ENCODE peak calls at places on chromosomes 1 and 21, in five cellular contexts. T is fibroblast of lung, J is mammary epithelial cell, D is neural progenitor cell, E is SK-N-MC. Q is an unnamed sample.

GRCh38 chr1:91799159-91799558 is 86.8 kb downstream of the TGFBR3 start:
- DNase-seq in T (no peak), J (no peak), D (no peak), E (no peak), Q (no peak)

GRCh38 chr1:16618719-16619118 is 5.4 kb upstream of the NBPF1 start:
- DNase-seq in T (no peak), J (no peak), D (peak), E (no peak), Q (no peak)

GRCh38 chr1:165403835-165404482 is 41.0 kb downstream of the RXRG start:
- DNase-seq in T (no peak), J (peak), D (peak), E (no peak), Q (peak)

GRCh38 chr1:26177182-26177684 is at the start of gene CNKSR1:
- DNase-seq in T (no peak), J (peak), D (peak), E (no peak), Q (no peak)

GRCh38 chr1:237851209-237851845 is 39.4 kb downstream of the ZP4 start:
- DNase-seq in T (peak), J (peak), D (peak), E (peak), Q (peak)

GRCh38 chr1:229158317-229159294 is 112.3 kb upstream of the RAB4A start:
- DNase-seq in T (no peak), J (no peak), D (no peak), E (no peak), Q (no peak)

GRCh38 chr1:223410036-223410435 is 16.8 kb downstream of the CCDC185 start:
- DNase-seq in T (peak), J (no peak), D (no peak), E (no peak), Q (no peak)

GRCh38 chr1:24126023-24126671 is 14.2 kb upstream of the MYOM3 start:
- DNase-seq in T (peak), J (no peak), D (no peak), E (no peak), Q (peak)

GRCh38 chr1:187840557-187840956 is 1011.8 kb downstream of the PLA2G4A start:
- DNase-seq in T (peak), J (no peak), D (no peak), E (no peak), Q (no peak)

GRCh38 chr1:195806060-195806459 is 802.2 kb downstream of the KCNT2 start:
- DNase-seq in T (no peak), J (no peak), D (no peak), E (no peak), Q (peak)

GRCh38 chr1:20194770-20195463 is 8.6 kb upstream of the PLA2G2C start:
- DNase-seq in T (peak), J (peak), D (peak), E (no peak), Q (peak)

GRCh38 chr21:42862123-42862475 is 17.2 kb downstream of the WDR4 start:
- DNase-seq in T (no peak), J (no peak), D (no peak), E (no peak), Q (no peak)

GRCh38 chr1:204326891-204327290 is 32.8 kb downstream of the PLEKHA6 start:
- DNase-seq in T (no peak), J (no peak), D (peak), E (no peak), Q (no peak)

GRCh38 chr1:6118415-6118814 is 61.7 kb downstream of the CHD5 start:
- DNase-seq in T (peak), J (no peak), D (no peak), E (no peak), Q (peak)

GRCh38 chr1:66446261-66447001 is 87.5 kb upstream of the SGIP1 start:
- DNase-seq in T (peak), J (peak), D (peak), E (peak), Q (peak)

GRCh38 chr1:198364471-198364870 is 176.0 kb downstream of the ATP6V1G3 start:
- DNase-seq in T (no peak), J (no peak), D (no peak), E (no peak), Q (no peak)

GRCh38 chr1:52629021-52629643 is 3.8 kb upstream of the SHISAL2A start:
- DNase-seq in T (no peak), J (no peak), D (peak), E (no peak), Q (no peak)
- TF ChIP-seq EZH2 in T (peak), J (no peak), D (no peak), E (no peak), Q (no peak)

DNA sequence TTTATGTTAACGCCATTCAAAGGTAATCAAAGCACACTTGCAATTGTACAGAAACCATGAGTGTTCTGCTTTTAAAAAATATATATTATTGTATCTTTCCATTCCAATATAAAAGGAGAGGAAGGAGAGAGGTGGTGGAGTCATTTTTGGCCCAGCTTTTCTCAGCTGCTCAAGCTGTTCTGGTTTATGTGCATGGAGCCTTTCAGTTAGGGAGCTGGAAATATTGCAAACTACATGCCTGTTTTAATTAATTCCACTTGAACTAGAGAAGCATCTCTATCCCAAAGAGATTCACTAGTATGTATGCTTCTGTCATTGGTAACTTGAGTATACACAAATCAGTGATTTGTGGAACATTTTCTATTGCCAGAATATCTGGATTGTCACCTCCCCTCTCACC is 28.5 kb upstream of the C1orf105 start:
- DNase-seq in T (no peak), J (no peak), D (no peak), E (no peak), Q (no peak)
- H3K9ac ChIP-seq in T (no peak), J (no peak), D (no peak), E (no peak), Q (no peak)

DNA sequence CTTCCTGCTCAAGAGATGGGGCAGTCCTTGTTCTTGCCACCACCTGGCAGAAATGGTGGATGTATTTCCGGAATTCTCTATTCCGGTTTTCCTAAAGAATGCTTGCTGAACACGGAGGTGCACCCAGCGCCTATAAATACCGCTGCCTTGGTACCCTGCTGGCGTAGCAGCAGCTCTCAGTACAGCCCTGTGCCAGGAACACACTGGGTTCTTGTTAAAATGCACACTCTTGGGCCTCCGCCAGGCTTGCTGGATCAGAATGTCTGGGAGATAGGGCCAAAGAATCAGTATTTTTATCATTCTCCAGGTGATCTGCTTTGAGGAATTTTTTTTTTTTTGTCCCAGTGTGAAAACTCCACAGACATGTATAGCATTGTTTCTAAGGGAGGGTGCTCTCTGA is 54.2 kb downstream of the IGSF5 start:
- DNase-seq in T (no peak), J (no peak), D (no peak), E (no peak), Q (no peak)
- H3K4me3 ChIP-seq in T (no peak), J (no peak), D (no peak), E (no peak), Q (no peak)

GRCh38 chr1:75131593-75132420 is 2.4 kb upstream of the LHX8 start:
- DNase-seq in T (no peak), J (no peak), D (peak), E (no peak), Q (no peak)

GRCh38 chr1:75127916-75128717 is 6.1 kb upstream of the LHX8 start:
- DNase-seq in T (no peak), J (no peak), D (no peak), E (no peak), Q (no peak)

GRCh38 chr1:75130865-75131592 is 3.2 kb upstream of the LHX8 start:
- DNase-seq in T (no peak), J (no peak), D (peak), E (no peak), Q (no peak)

GRCh38 chr1:75130312-75130677 is 3.9 kb upstream of the LHX8 start:
- DNase-seq in T (no peak), J (no peak), D (peak), E (no peak), Q (no peak)

GRCh38 chr1:75129660-75130311 is 4.4 kb upstream of the LHX8 start:
- DNase-seq in T (no peak), J (no peak), D (no peak), E (no peak), Q (no peak)
- TF ChIP-seq EZH2 in T (peak), J (no peak), D (peak), E (no peak), Q (peak)

GRCh38 chr1:21622466-21623315 is 46.5 kb downstream of the RAP1GAP start:
- DNase-seq in T (no peak), J (peak), D (peak), E (no peak), Q (peak)
- H3K9ac ChIP-seq in T (no peak), J (no peak), D (no peak), E (peak), Q (no peak)

GRCh38 chr1:46804926-46805325 is 6.1 kb downstream of the CYP4B1 start:
- DNase-seq in T (no peak), J (no peak), D (no peak), E (no peak), Q (no peak)
- H3K4me3 ChIP-seq in T (no peak), J (no peak), D (no peak), E (no peak), Q (no peak)

Q was measured in GM23248.